ENCODE peak calls at places on chromosomes 1 and 21, in ten cellular contexts. V is activated CD8-positive, alpha-beta memory T cell treated with anti-CD3 and anti-CD28 coated beads, Interleukin-2, amount 50 U/mL, for 48 hours; R is EL; B is effector CD8-positive, alpha-beta T cell; T is activated gamma-delta T cell; Q is fibroblast of mammary gland; P is HT-29; D is activated T-cell treated with anti-CD3 and anti-CD28 coated beads, Interleukin-2, amount 50 U/mL, for 72 hours; L is KG1; M is left ventricle myocardium superior. H is an unnamed sample.

GRCh38 chr1:10753279-10753678 is 43.2 kb downstream of the CASZ1 start:
- DNase-seq in V (no peak), R (no peak), B (no peak), T (no peak), Q (no peak), P (no peak), D (no peak), L (no peak), M (no peak), H (no peak)

GRCh38 chr1:226889616-226890330 is 19.4 kb downstream of the PSEN2 start:
- DNase-seq in V (no peak), R (no peak), B (no peak), T (no peak), Q (no peak), P (no peak), D (no peak), L (no peak), M (no peak), H (no peak)

GRCh38 chr1:27522148-27522859 is 32.3 kb upstream of the WASF2 start:
- DNase-seq in V (peak), R (no peak), B (peak), T (peak), Q (peak), P (no peak), D (peak), L (no peak), M (peak), H (peak)

GRCh38 chr1:53380296-53380695 is 52.4 kb upstream of the LRP8 start:
- DNase-seq in V (peak), R (no peak), B (no peak), T (no peak), Q (no peak), P (no peak), D (no peak), L (no peak), M (no peak), H (no peak)

GRCh38 chr1:5724847-5725246 is 267.4 kb downstream of the NPHP4 start:
- DNase-seq in V (no peak), R (no peak), B (no peak), T (no peak), Q (no peak), P (no peak), D (no peak), L (no peak), M (no peak), H (no peak)

GRCh38 chr21:46219591-46220239 is 8.9 kb downstream of the LSS start:
- DNase-seq in V (no peak), R (no peak), B (no peak), T (no peak), Q (no peak), P (no peak), D (no peak), L (no peak), M (peak), H (no peak)

GRCh38 chr1:162285149-162285561 is 91.5 kb downstream of the SPATA46 start:
- DNase-seq in V (no peak), R (no peak), B (no peak), T (no peak), Q (no peak), P (peak), D (no peak), L (no peak), M (peak), H (no peak)

GRCh38 chr1:187338762-187339412 is 510.1 kb downstream of the PLA2G4A start:
- DNase-seq in V (no peak), R (no peak), B (no peak), T (no peak), Q (no peak), P (no peak), D (no peak), L (no peak), M (no peak), H (no peak)

GRCh38 chr1:43083375-43083774 is 88.7 kb downstream of the EBNA1BP2 start:
- DNase-seq in V (no peak), R (no peak), B (no peak), T (no peak), Q (no peak), P (no peak), D (no peak), L (no peak), M (no peak), H (no peak)

GRCh38 chr1:152110860-152111514 is 4.3 kb downstream of the TCHH start:
- DNase-seq in V (peak), R (peak), B (no peak), T (no peak), Q (peak), P (peak), D (peak), L (no peak), M (peak), H (peak)

GRCh38 chr1:2003564-2004131 is at the start of gene CFAP74:
- DNase-seq in V (peak), R (peak), B (no peak), T (no peak), Q (peak), P (no peak), D (peak), L (no peak), M (peak), H (no peak)

GRCh38 chr1:22089134-22089571 is 36.6 kb downstream of the CDC42 start:
- DNase-seq in V (no peak), R (no peak), B (no peak), T (no peak), Q (no peak), P (no peak), D (peak), L (no peak), M (no peak), H (no peak)

GRCh38 chr21:44078411-44078981 is 28.7 kb upstream of the PWP2 start:
- DNase-seq in V (no peak), R (no peak), B (no peak), T (no peak), Q (no peak), P (no peak), D (no peak), L (no peak), M (no peak), H (no peak)

GRCh38 chr1:9057851-9058250 is 11.6 kb downstream of the SLC2A5 start:
- DNase-seq in V (no peak), R (no peak), B (no peak), T (no peak), Q (no peak), P (no peak), D (no peak), L (no peak), M (no peak), H (no peak)

GRCh38 chr1:46802901-46803574 is 4.2 kb downstream of the CYP4B1 start:
- DNase-seq in V (no peak), R (no peak), B (no peak), T (no peak), Q (no peak), P (no peak), D (no peak), L (no peak), M (no peak), H (no peak)

GRCh38 chr1:30617161-30617560 is 106.2 kb downstream of the MATN1 start:
- DNase-seq in V (no peak), R (peak), B (no peak), T (no peak), Q (no peak), P (no peak), D (no peak), L (no peak), M (no peak), H (no peak)